ENCODE peak calls at places on chromosomes 1 and 21, in five cellular contexts. One of them, this sample, is unnamed.
A peak's percentile ranks its signal among the peaks of the same experiment; 100 is the strongest.

GRCh38 chr21:25563399-25564116 is 43.7 kb downstream of the MRPL39 start:
- DNase-seq in stimulated activated CD4-positive, alpha-beta T cell treated with anti-CD3 and anti-CD28 coated beads, Interleukin-4, amount 100 ng/mL, for 4 hours: peak; percentile 34
- DNase-seq in AG08396: no peak
- DNase-seq in T follicular helper cell: no peak
- DNase-seq in DMS 273 treated with DMSO at 0.1 percent for 48 hours: no peak
- DNase-seq in this sample: no peak

GRCh38 chr1:117621316-117621715 is 15.5 kb downstream of the TENT5C start:
- DNase-seq in stimulated activated CD4-positive, alpha-beta T cell treated with anti-CD3 and anti-CD28 coated beads, Interleukin-4, amount 100 ng/mL, for 4 hours: no peak
- DNase-seq in AG08396: no peak
- DNase-seq in T follicular helper cell: no peak
- DNase-seq in DMS 273 treated with DMSO at 0.1 percent for 48 hours: no peak
- DNase-seq in this sample: no peak

GRCh38 chr1:38018864-38019343 is 6.4 kb downstream of the UTP11 start:
- DNase-seq in T follicular helper cell: no peak
- DNase-seq in stimulated activated CD4-positive, alpha-beta T cell treated with anti-CD3 and anti-CD28 coated beads, Interleukin-4, amount 100 ng/mL, for 4 hours: no peak
- DNase-seq in DMS 273 treated with DMSO at 0.1 percent for 48 hours: peak; percentile 98
- DNase-seq in AG08396: no peak
- DNase-seq in this sample: no peak

GRCh38 chr1:54117815-54118563 is 34.8 kb downstream of the CDCP2 start:
- DNase-seq in stimulated activated CD4-positive, alpha-beta T cell treated with anti-CD3 and anti-CD28 coated beads, Interleukin-4, amount 100 ng/mL, for 4 hours: no peak
- DNase-seq in T follicular helper cell: no peak
- DNase-seq in AG08396: no peak
- DNase-seq in DMS 273 treated with DMSO at 0.1 percent for 48 hours: no peak
- DNase-seq in this sample: no peak

GRCh38 chr1:164765557-164765956 is 206.6 kb downstream of the PBX1 start:
- DNase-seq in stimulated activated CD4-positive, alpha-beta T cell treated with anti-CD3 and anti-CD28 coated beads, Interleukin-4, amount 100 ng/mL, for 4 hours: no peak
- DNase-seq in T follicular helper cell: no peak
- DNase-seq in DMS 273 treated with DMSO at 0.1 percent for 48 hours: peak; percentile 35
- DNase-seq in AG08396: peak; percentile 58
- DNase-seq in this sample: no peak

GRCh38 chr1:225578247-225578646 is 74.7 kb downstream of the ENAH start:
- DNase-seq in DMS 273 treated with DMSO at 0.1 percent for 48 hours: no peak
- DNase-seq in T follicular helper cell: no peak
- DNase-seq in AG08396: no peak
- DNase-seq in stimulated activated CD4-positive, alpha-beta T cell treated with anti-CD3 and anti-CD28 coated beads, Interleukin-4, amount 100 ng/mL, for 4 hours: no peak
- DNase-seq in this sample: no peak

GRCh38 chr1:150192012-150192411 is 42.3 kb downstream of the PLEKHO1 start:
- DNase-seq in T follicular helper cell: no peak
- DNase-seq in stimulated activated CD4-positive, alpha-beta T cell treated with anti-CD3 and anti-CD28 coated beads, Interleukin-4, amount 100 ng/mL, for 4 hours: no peak
- DNase-seq in AG08396: peak; percentile 33
- DNase-seq in DMS 273 treated with DMSO at 0.1 percent for 48 hours: no peak
- DNase-seq in this sample: no peak

GRCh38 chr1:66493731-66494130 is 40.2 kb upstream of the SGIP1 start:
- DNase-seq in stimulated activated CD4-positive, alpha-beta T cell treated with anti-CD3 and anti-CD28 coated beads, Interleukin-4, amount 100 ng/mL, for 4 hours: no peak
- DNase-seq in AG08396: no peak
- DNase-seq in T follicular helper cell: no peak
- DNase-seq in DMS 273 treated with DMSO at 0.1 percent for 48 hours: no peak
- DNase-seq in this sample: no peak